ENCODE peak calls at places on chromosome 13, in seven cellular contexts. One of them, this sample, is unnamed.

GRCh38 chr13:99955747-99956472 is 15.7 kb downstream of the ZIC5 start:
- DNase-seq in choroid plexus epithelial cell: peak
- DNase-seq in thoracic aorta: no peak
- DNase-seq in osteocyte: no peak
- DNase-seq in nephron progenitor cell: peak
- DNase-seq in astrocyte: peak
- DNase-seq in ascending aorta: no peak
- DNase-seq in this sample: no peak

GRCh38 chr13:58018020-58018419 is 386.5 kb downstream of the PCDH17 start:
- DNase-seq in nephron progenitor cell: peak
- DNase-seq in choroid plexus epithelial cell: no peak
- DNase-seq in astrocyte: no peak
- DNase-seq in thoracic aorta: no peak
- DNase-seq in osteocyte: no peak
- DNase-seq in ascending aorta: no peak
- DNase-seq in this sample: no peak

GRCh38 chr13:51005566-51005965 is 96.0 kb downstream of the RNASEH2B start:
- DNase-seq in nephron progenitor cell: no peak
- DNase-seq in ascending aorta: no peak
- DNase-seq in osteocyte: peak
- DNase-seq in astrocyte: no peak
- DNase-seq in choroid plexus epithelial cell: no peak
- DNase-seq in thoracic aorta: no peak
- DNase-seq in this sample: no peak

GRCh38 chr13:38350114-38350617 is 515 bp downstream of the UFM1 start:
- DNase-seq in thoracic aorta: peak
- DNase-seq in ascending aorta: peak
- DNase-seq in astrocyte: peak
- DNase-seq in nephron progenitor cell: peak
- DNase-seq in choroid plexus epithelial cell: peak
- DNase-seq in osteocyte: peak
- DNase-seq in this sample: peak

GRCh38 chr13:95643471-95643813 is 1.1 kb downstream of the DZIP1 start:
- DNase-seq in thoracic aorta: no peak
- DNase-seq in astrocyte: peak
- DNase-seq in choroid plexus epithelial cell: peak
- DNase-seq in nephron progenitor cell: peak
- DNase-seq in osteocyte: no peak
- DNase-seq in ascending aorta: no peak
- DNase-seq in this sample: no peak

GRCh38 chr13:97459215-97459772 is 25.3 kb downstream of the RAP2A start:
- DNase-seq in ascending aorta: no peak
- DNase-seq in choroid plexus epithelial cell: no peak
- DNase-seq in nephron progenitor cell: no peak
- DNase-seq in thoracic aorta: no peak
- DNase-seq in astrocyte: no peak
- DNase-seq in osteocyte: no peak
- DNase-seq in this sample: no peak

GRCh38 chr13:76878043-76878442 is 8.2 kb downstream of the KCTD12 start:
- DNase-seq in nephron progenitor cell: no peak
- DNase-seq in astrocyte: no peak
- DNase-seq in thoracic aorta: no peak
- DNase-seq in osteocyte: no peak
- DNase-seq in ascending aorta: no peak
- DNase-seq in choroid plexus epithelial cell: no peak
- DNase-seq in this sample: no peak

GRCh38 chr13:106589716-106590115 is 21.8 kb upstream of the ARGLU1 start:
- DNase-seq in astrocyte: no peak
- DNase-seq in ascending aorta: no peak
- DNase-seq in thoracic aorta: no peak
- DNase-seq in nephron progenitor cell: no peak
- DNase-seq in choroid plexus epithelial cell: peak
- DNase-seq in osteocyte: no peak
- DNase-seq in this sample: no peak

GRCh38 chr13:45441633-45442032 is 23.1 kb upstream of the COG3 start:
- DNase-seq in osteocyte: no peak
- DNase-seq in thoracic aorta: no peak
- DNase-seq in ascending aorta: peak
- DNase-seq in nephron progenitor cell: no peak
- DNase-seq in astrocyte: peak
- DNase-seq in choroid plexus epithelial cell: peak
- DNase-seq in this sample: no peak

GRCh38 chr13:69970521-69970920 is 137.1 kb upstream of the ATXN8OS start:
- DNase-seq in thoracic aorta: no peak
- DNase-seq in astrocyte: peak
- DNase-seq in ascending aorta: no peak
- DNase-seq in osteocyte: no peak
- DNase-seq in choroid plexus epithelial cell: no peak
- DNase-seq in nephron progenitor cell: no peak
- DNase-seq in this sample: peak

GRCh38 chr13:77907653-77908341 is 10.8 kb downstream of the EDNRB start:
- DNase-seq in thoracic aorta: no peak
- DNase-seq in choroid plexus epithelial cell: no peak
- DNase-seq in astrocyte: no peak
- DNase-seq in osteocyte: no peak
- DNase-seq in ascending aorta: no peak
- DNase-seq in nephron progenitor cell: no peak
- DNase-seq in this sample: no peak

GRCh38 chr13:24271611-24272451 is 37.5 kb upstream of the C1QTNF9 start:
- DNase-seq in ascending aorta: peak
- DNase-seq in nephron progenitor cell: no peak
- DNase-seq in osteocyte: no peak
- DNase-seq in thoracic aorta: no peak
- DNase-seq in choroid plexus epithelial cell: peak
- DNase-seq in astrocyte: peak
- DNase-seq in this sample: no peak

GRCh38 chr13:99884913-99885312 is 86.7 kb downstream of the ZIC5 start:
- DNase-seq in choroid plexus epithelial cell: no peak
- DNase-seq in nephron progenitor cell: no peak
- DNase-seq in astrocyte: no peak
- DNase-seq in ascending aorta: no peak
- DNase-seq in thoracic aorta: no peak
- DNase-seq in osteocyte: no peak
- DNase-seq in this sample: no peak

GRCh38 chr13:91134773-91135124 is 212.7 kb upstream of the MIR17HG start:
- DNase-seq in osteocyte: no peak
- DNase-seq in astrocyte: no peak
- DNase-seq in ascending aorta: no peak
- DNase-seq in thoracic aorta: no peak
- DNase-seq in choroid plexus epithelial cell: no peak
- DNase-seq in nephron progenitor cell: no peak
- DNase-seq in this sample: no peak

GRCh38 chr13:97945792-97946419 is 7.6 kb upstream of the IPO5 start:
- DNase-seq in nephron progenitor cell: no peak
- DNase-seq in astrocyte: peak
- DNase-seq in ascending aorta: no peak
- DNase-seq in osteocyte: no peak
- DNase-seq in choroid plexus epithelial cell: no peak
- DNase-seq in thoracic aorta: no peak
- DNase-seq in this sample: no peak

GRCh38 chr13:43675577-43675976 is 111.2 kb downstream of the ENOX1 start:
- DNase-seq in astrocyte: no peak
- DNase-seq in osteocyte: no peak
- DNase-seq in thoracic aorta: no peak
- DNase-seq in choroid plexus epithelial cell: no peak
- DNase-seq in nephron progenitor cell: no peak
- DNase-seq in ascending aorta: no peak
- DNase-seq in this sample: no peak

GRCh38 chr13:59337070-59337469 is 826.7 kb downstream of the DIAPH3 start:
- DNase-seq in choroid plexus epithelial cell: peak
- DNase-seq in astrocyte: no peak
- DNase-seq in osteocyte: no peak
- DNase-seq in nephron progenitor cell: no peak
- DNase-seq in thoracic aorta: no peak
- DNase-seq in ascending aorta: no peak
- DNase-seq in this sample: no peak

DNA sequence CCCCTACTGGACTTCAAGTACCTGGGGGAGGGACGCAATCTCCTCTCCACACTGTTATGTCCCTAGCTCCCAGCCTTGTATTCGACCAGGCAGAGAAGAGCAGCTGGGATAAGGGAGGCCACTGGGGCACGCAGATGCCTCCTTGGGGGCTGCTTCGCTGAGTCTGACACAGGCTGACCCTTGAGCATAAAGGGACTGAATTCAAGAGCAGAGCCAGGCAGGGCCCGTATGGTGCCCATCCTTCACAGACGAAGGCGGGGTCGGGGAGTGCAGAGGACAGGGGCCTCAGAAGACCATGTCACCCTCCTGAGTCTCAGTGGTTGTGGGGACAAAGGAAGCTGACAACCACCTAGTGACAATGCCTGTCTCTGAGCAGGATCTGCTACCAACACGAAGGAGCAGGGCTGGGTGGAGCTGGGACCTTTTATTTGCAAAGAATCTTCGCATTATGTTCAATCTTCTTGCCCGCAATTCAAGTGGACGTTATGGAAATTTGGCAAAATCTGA is 124.6 kb downstream of the TUBA3C start:
- DNase-seq in astrocyte: no peak
- DNase-seq in thoracic aorta: no peak
- DNase-seq in ascending aorta: no peak
- DNase-seq in choroid plexus epithelial cell: no peak
- DNase-seq in nephron progenitor cell: no peak
- DNase-seq in osteocyte: no peak
- DNase-seq in this sample: no peak
- TF ChIP-seq CTCF in astrocyte: no peak
- TF ChIP-seq CTCF in thoracic aorta: no peak
- TF ChIP-seq CTCF in ascending aorta: no peak
- TF ChIP-seq CTCF in choroid plexus epithelial cell: no peak
- TF ChIP-seq CTCF in nephron progenitor cell: no peak
- TF ChIP-seq CTCF in osteocyte: no peak
- TF ChIP-seq CTCF in this sample: no peak

GRCh38 chr13:26721251-26721939 is 39.2 kb downstream of the GPR12 start:
- DNase-seq in astrocyte: no peak
- DNase-seq in nephron progenitor cell: no peak
- DNase-seq in choroid plexus epithelial cell: peak
- DNase-seq in ascending aorta: peak
- DNase-seq in osteocyte: peak
- DNase-seq in thoracic aorta: no peak
- DNase-seq in this sample: no peak
- TF ChIP-seq CTCF in astrocyte: no peak
- TF ChIP-seq CTCF in nephron progenitor cell: no peak
- TF ChIP-seq CTCF in choroid plexus epithelial cell: no peak
- TF ChIP-seq CTCF in ascending aorta: no peak
- TF ChIP-seq CTCF in osteocyte: no peak
- TF ChIP-seq CTCF in thoracic aorta: no peak
- TF ChIP-seq CTCF in this sample: no peak

DNA sequence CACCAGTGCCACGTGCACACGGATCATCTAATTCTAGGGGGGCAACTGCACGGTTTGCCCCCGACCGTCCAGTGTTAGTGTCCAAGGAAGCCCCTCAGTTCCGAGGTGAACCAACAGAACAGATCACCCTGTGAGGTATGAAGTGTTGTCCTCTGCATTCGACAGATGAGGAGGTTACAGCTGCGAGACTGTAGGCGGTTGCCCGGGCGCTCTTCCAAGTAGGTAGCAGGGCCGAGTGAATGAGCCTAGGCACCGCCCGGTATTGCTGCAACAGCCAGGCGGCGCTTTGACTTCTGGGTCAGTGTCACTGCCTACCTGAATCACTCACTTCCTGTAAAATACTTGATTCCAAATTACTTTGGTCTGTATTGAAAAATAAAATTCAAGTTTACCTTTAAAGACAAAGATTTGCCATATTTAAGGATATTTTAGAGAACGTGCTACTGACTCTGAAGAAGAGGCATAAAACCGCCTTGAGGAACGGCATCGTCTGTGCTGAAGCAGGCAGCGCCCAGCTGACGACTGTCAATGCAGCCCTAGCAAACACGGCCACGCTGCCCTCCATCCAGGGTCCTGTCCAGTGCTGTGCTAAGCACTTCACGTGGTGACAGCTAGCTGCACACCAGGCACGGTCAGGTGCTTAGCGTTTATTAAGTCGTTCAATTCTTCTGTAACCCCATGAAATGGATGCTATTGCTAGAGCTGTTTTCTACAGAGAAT is 19.3 kb upstream of the RASA3 start:
- DNase-seq in ascending aorta: no peak
- DNase-seq in osteocyte: no peak
- DNase-seq in nephron progenitor cell: no peak
- DNase-seq in astrocyte: no peak
- DNase-seq in thoracic aorta: no peak
- DNase-seq in choroid plexus epithelial cell: no peak
- DNase-seq in this sample: no peak
- TF ChIP-seq CTCF in ascending aorta: no peak
- TF ChIP-seq CTCF in osteocyte: no peak
- TF ChIP-seq CTCF in nephron progenitor cell: no peak
- TF ChIP-seq CTCF in astrocyte: no peak
- TF ChIP-seq CTCF in thoracic aorta: no peak
- TF ChIP-seq CTCF in choroid plexus epithelial cell: no peak
- TF ChIP-seq CTCF in this sample: no peak

GRCh38 chr13:41648314-41648935 is 191.1 kb downstream of the RGCC start:
- DNase-seq in astrocyte: peak
- DNase-seq in ascending aorta: no peak
- DNase-seq in osteocyte: no peak
- DNase-seq in choroid plexus epithelial cell: peak
- DNase-seq in nephron progenitor cell: no peak
- DNase-seq in thoracic aorta: no peak
- DNase-seq in this sample: peak

GRCh38 chr13:41650706-41651105 is 193.4 kb downstream of the RGCC start:
- DNase-seq in osteocyte: no peak
- DNase-seq in thoracic aorta: no peak
- DNase-seq in ascending aorta: no peak
- DNase-seq in astrocyte: no peak
- DNase-seq in nephron progenitor cell: no peak
- DNase-seq in choroid plexus epithelial cell: no peak
- DNase-seq in this sample: no peak

GRCh38 chr13:41652735-41653361 is 195.5 kb downstream of the RGCC start:
- DNase-seq in osteocyte: no peak
- DNase-seq in thoracic aorta: no peak
- DNase-seq in astrocyte: no peak
- DNase-seq in nephron progenitor cell: peak
- DNase-seq in choroid plexus epithelial cell: peak
- DNase-seq in ascending aorta: no peak
- DNase-seq in this sample: no peak

GRCh38 chr13:41651413-41652068 is 194.2 kb downstream of the RGCC start:
- DNase-seq in choroid plexus epithelial cell: no peak
- DNase-seq in ascending aorta: no peak
- DNase-seq in thoracic aorta: no peak
- DNase-seq in astrocyte: no peak
- DNase-seq in osteocyte: no peak
- DNase-seq in nephron progenitor cell: no peak
- DNase-seq in this sample: no peak

GRCh38 chr13:41649659-41650058 is 192.3 kb downstream of the RGCC start:
- DNase-seq in ascending aorta: no peak
- DNase-seq in choroid plexus epithelial cell: peak
- DNase-seq in nephron progenitor cell: no peak
- DNase-seq in osteocyte: no peak
- DNase-seq in astrocyte: no peak
- DNase-seq in thoracic aorta: no peak
- DNase-seq in this sample: no peak
- TF ChIP-seq CTCF in ascending aorta: no peak
- TF ChIP-seq CTCF in choroid plexus epithelial cell: peak
- TF ChIP-seq CTCF in nephron progenitor cell: peak
- TF ChIP-seq CTCF in osteocyte: peak
- TF ChIP-seq CTCF in astrocyte: peak
- TF ChIP-seq CTCF in thoracic aorta: no peak
- TF ChIP-seq CTCF in this sample: peak

GRCh38 chr13:63516124-63516523 is 2100.5 kb upstream of the PCDH20 start:
- DNase-seq in choroid plexus epithelial cell: peak
- DNase-seq in ascending aorta: no peak
- DNase-seq in osteocyte: no peak
- DNase-seq in nephron progenitor cell: no peak
- DNase-seq in astrocyte: no peak
- DNase-seq in thoracic aorta: no peak
- DNase-seq in this sample: no peak
- TF ChIP-seq CTCF in choroid plexus epithelial cell: no peak
- TF ChIP-seq CTCF in ascending aorta: no peak
- TF ChIP-seq CTCF in osteocyte: no peak
- TF ChIP-seq CTCF in nephron progenitor cell: no peak
- TF ChIP-seq CTCF in astrocyte: no peak
- TF ChIP-seq CTCF in thoracic aorta: no peak
- TF ChIP-seq CTCF in this sample: no peak